ENCODE peak calls at places on chromosomes 6 and 20, in eight cellular contexts. F, N, M, Q, R, A, E and K are unnamed samples.

GRCh38 chr6:128358111-128358780 is 162.2 kb downstream of the PTPRK start:
- DNase-seq in F (no peak), N (no peak), M (no peak), Q (no peak), R (no peak), A (peak), E (no peak), K (no peak)

GRCh38 chr6:118968416-118968815 is 33.5 kb upstream of the MCM9 start:
- DNase-seq in F (no peak), N (no peak), M (no peak), Q (no peak), R (peak), A (peak), E (no peak), K (no peak)

GRCh38 chr20:952196-952795 is 36.2 kb upstream of the ANGPT4 start:
- DNase-seq in F (no peak), N (no peak), M (no peak), Q (no peak), R (no peak), A (no peak), E (no peak), K (no peak)

GRCh38 chr6:156410649-156411048 is 366.5 kb upstream of the ARID1B start:
- DNase-seq in F (no peak), N (no peak), M (no peak), Q (no peak), R (peak), A (no peak), E (no peak), K (no peak)

GRCh38 chr6:125821825-125822281 is 31.1 kb downstream of the NCOA7 start:
- DNase-seq in F (no peak), N (no peak), M (no peak), Q (no peak), R (peak), A (peak), E (no peak), K (no peak)

GRCh38 chr6:64811145-64811544 is 895.9 kb downstream of the EYS start:
- DNase-seq in F (no peak), N (no peak), M (no peak), Q (no peak), R (no peak), A (no peak), E (no peak), K (no peak)

GRCh38 chr6:125200986-125201385 is 47.4 kb downstream of the TPD52L1 start:
- DNase-seq in F (no peak), N (no peak), M (no peak), Q (no peak), R (no peak), A (no peak), E (no peak), K (no peak)

GRCh38 chr6:80336906-80337305 is 230.4 kb downstream of the BCKDHB start:
- DNase-seq in F (no peak), N (no peak), M (no peak), Q (no peak), R (no peak), A (no peak), E (no peak), K (no peak)

GRCh38 chr20:31719644-31720485 is 2.8 kb downstream of the BCL2L1 start:
- DNase-seq in F (no peak), N (no peak), M (peak), Q (no peak), R (peak), A (peak), E (no peak), K (peak)

GRCh38 chr6:39338406-39338805 is 15.9 kb upstream of the KCNK16 start:
- DNase-seq in F (no peak), N (no peak), M (no peak), Q (no peak), R (no peak), A (no peak), E (no peak), K (no peak)

GRCh38 chr20:59518881-59519706 is 85.2 kb upstream of the PHACTR3 start:
- DNase-seq in F (no peak), N (no peak), M (peak), Q (no peak), R (peak), A (peak), E (peak), K (peak)

GRCh38 chr6:143165315-143165855 is 104.7 kb downstream of the AIG1 start:
- DNase-seq in F (no peak), N (no peak), M (no peak), Q (no peak), R (no peak), A (no peak), E (no peak), K (no peak)

GRCh38 chr6:145626857-145627256 is 108.5 kb downstream of the EPM2A start:
- DNase-seq in F (no peak), N (no peak), M (no peak), Q (no peak), R (no peak), A (no peak), E (no peak), K (no peak)

GRCh38 chr20:62864207-62864606 is 2.6 kb upstream of the TCFL5 start:
- DNase-seq in F (no peak), N (no peak), M (no peak), Q (no peak), R (no peak), A (no peak), E (no peak), K (no peak)

GRCh38 chr20:3239026-3239866 is at the start of gene SLC4A11:
- DNase-seq in F (no peak), N (no peak), M (peak), Q (no peak), R (peak), A (peak), E (no peak), K (peak)

GRCh38 chr6:82611751-82612150 is 248.1 kb downstream of the TPBG start:
- DNase-seq in F (no peak), N (no peak), M (no peak), Q (no peak), R (no peak), A (no peak), E (no peak), K (no peak)

GRCh38 chr6:146785001-146785585 is 186.3 kb downstream of the ADGB start:
- DNase-seq in F (no peak), N (no peak), M (peak), Q (no peak), R (peak), A (peak), E (no peak), K (no peak)

GRCh38 chr6:41080623-41081022 is 7.8 kb downstream of the NFYA start:
- DNase-seq in F (no peak), N (no peak), M (no peak), Q (no peak), R (no peak), A (no peak), E (no peak), K (no peak)

GRCh38 chr20:35385733-35386132 is 26.0 kb downstream of the UQCC1 start:
- DNase-seq in F (no peak), N (no peak), M (no peak), Q (no peak), R (no peak), A (peak), E (no peak), K (no peak)

GRCh38 chr6:93919365-93919764 is 500.0 kb upstream of the EPHA7 start:
- DNase-seq in F (no peak), N (no peak), M (no peak), Q (no peak), R (no peak), A (no peak), E (no peak), K (peak)

GRCh38 chr6:119979862-119980261 is 630.3 kb upstream of the MAN1A1 start:
- DNase-seq in F (no peak), N (no peak), M (no peak), Q (no peak), R (peak), A (no peak), E (no peak), K (peak)

GRCh38 chr20:19493794-19494495 is 264.1 kb upstream of the RIN2 start:
- DNase-seq in F (no peak), N (no peak), M (no peak), Q (no peak), R (no peak), A (no peak), E (no peak), K (no peak)

GRCh38 chr6:63572733-63573139 is 456 bp downstream of the LOC128125822 start:
- DNase-seq in F (no peak), N (no peak), M (no peak), Q (no peak), R (no peak), A (no peak), E (no peak), K (no peak)

GRCh38 chr6:69180361-69181067 is 545.4 kb downstream of the ADGRB3 start:
- DNase-seq in F (no peak), N (no peak), M (no peak), Q (no peak), R (no peak), A (no peak), E (no peak), K (no peak)